ENCODE peak calls at places on chromosome X, in ten cellular contexts. C is NCI-H2107; T is stimulated activated CD8-positive, alpha-beta memory T cell treated with anti-CD3 and anti-CD28 coated beads, Interleukin-15, amount 100 ng/mL, for 4 hours; X is NCI-H510A treated with DMSO at 0.1 percent for 48 hours; L is activated naive CD8-positive, alpha-beta T cell treated with anti-CD3 and anti-CD28 coated beads for 36 hours; Z is osteocyte; D is right atrium auricular region; S is EH; Q is D721Med; U is breast epithelium. A is an unnamed sample.
A peak's percentile ranks its signal among the peaks of the same experiment; 100 is the strongest.

GRCh38 chrX:69173906-69174305 is 8.7 kb upstream of the PJA1 start:
- DNase-seq in L (no peak), T (no peak), Z (peak; percentile 75), C (no peak), S (no peak), X (no peak), Q (no peak), D (no peak), U (no peak), A (no peak)

GRCh38 chrX:41333744-41333993 is 293 bp upstream of the DDX3X start:
- DNase-seq in Q (no peak), L (no peak), Z (no peak), C (peak; percentile 80), U (no peak), X (peak; percentile 86), S (peak; percentile 85), D (no peak), T (no peak), A (no peak)

GRCh38 chrX:67543818-67544217 is at the start of gene AR:
- DNase-seq in L (no peak), Z (peak; percentile 87), C (no peak), Q (no peak), S (peak; percentile 81), U (peak; percentile 80), D (peak; percentile 74), T (no peak), X (no peak), A (no peak)

GRCh38 chrX:96386325-96386724 is 298.3 kb upstream of the DIAPH2 start:
- DNase-seq in Q (no peak), D (no peak), C (no peak), S (no peak), U (no peak), X (no peak), Z (no peak), T (no peak), L (no peak), A (no peak)

GRCh38 chrX:108209006-108209554 is 117.5 kb downstream of the ATG4A start:
- DNase-seq in C (no peak), X (no peak), Z (no peak), T (no peak), S (no peak), D (no peak), Q (no peak), U (no peak), L (no peak), A (no peak)

GRCh38 chrX:72340572-72340971 is 34.9 kb upstream of the CITED1 start:
- DNase-seq in L (no peak), S (no peak), Q (no peak), D (no peak), T (no peak), U (no peak), Z (no peak), C (no peak), X (no peak), A (no peak)

GRCh38 chrX:29090811-29091210 is 503.6 kb downstream of the IL1RAPL1 start:
- DNase-seq in C (no peak), S (peak; percentile 0), L (no peak), U (no peak), Z (no peak), Q (no peak), T (no peak), D (no peak), X (peak; percentile 7), A (no peak)

GRCh38 chrX:104315555-104315954 is 60.8 kb upstream of the ESX1 start:
- DNase-seq in S (peak; percentile 68), Z (no peak), C (no peak), L (no peak), T (no peak), U (no peak), Q (no peak), X (no peak), D (no peak), A (no peak)

GRCh38 chrX:39716401-39716800 is 381.4 kb downstream of the BCOR start:
- DNase-seq in S (no peak), T (no peak), X (no peak), L (no peak), Q (no peak), Z (no peak), D (no peak), U (no peak), C (no peak), A (no peak)

GRCh38 chrX:30489323-30489722 is 88.2 kb downstream of the TASL start:
- DNase-seq in T (no peak), L (no peak), D (no peak), S (peak; percentile 19), Z (no peak), U (no peak), Q (no peak), C (no peak), X (peak; percentile 4), A (no peak)

GRCh38 chrX:53476371-53476770 is 42.2 kb upstream of the HSD17B10 start:
- DNase-seq in S (peak; percentile 32), L (no peak), Z (no peak), T (no peak), C (no peak), D (no peak), U (no peak), X (no peak), Q (no peak), A (no peak)

GRCh38 chrX:40009462-40009851 is 88.3 kb downstream of the BCOR start:
- DNase-seq in D (no peak), S (no peak), C (no peak), Z (no peak), U (no peak), X (no peak), L (peak; percentile 17), Q (no peak), T (no peak), A (no peak)

GRCh38 chrX:21723097-21723496 is 34.8 kb downstream of the SMPX start:
- DNase-seq in X (no peak), S (peak; percentile 57), D (no peak), U (no peak), L (no peak), Q (no peak), T (no peak), C (no peak), Z (no peak), A (no peak)

GRCh38 chrX:137342969-137343368 is 223.0 kb upstream of the ZIC3 start:
- DNase-seq in C (no peak), Q (no peak), T (no peak), S (no peak), L (no peak), D (no peak), Z (no peak), X (no peak), U (no peak), A (no peak)

GRCh38 chrX:19794690-19795089 is 92.7 kb downstream of the SH3KBP1 start:
- DNase-seq in L (no peak), D (no peak), X (no peak), Q (no peak), T (no peak), U (no peak), Z (no peak), C (no peak), S (peak; percentile 21), A (no peak)

GRCh38 chrX:153519569-153520285 is 2.3 kb downstream of the ATP2B3 start:
- DNase-seq in U (no peak), S (peak; percentile 73), Z (no peak), T (no peak), D (no peak), C (no peak), L (no peak), X (no peak), Q (no peak), A (no peak)

GRCh38 chrX:154648931-154649863 is 4.2 kb downstream of the CTAG2 start:
- DNase-seq in T (no peak), S (no peak), D (no peak), Q (no peak), L (no peak), X (no peak), C (no peak), Z (peak; percentile 81), U (no peak), A (peak; percentile 54)

GRCh38 chrX:56600141-56600540 is 36.7 kb downstream of the UBQLN2 start:
- DNase-seq in C (no peak), D (no peak), X (no peak), T (no peak), U (no peak), S (no peak), L (no peak), Q (no peak), Z (no peak), A (no peak)

GRCh38 chrX:65697173-65697572 is 29.7 kb downstream of the MSN start:
- DNase-seq in U (no peak), C (no peak), X (no peak), Z (no peak), T (no peak), Q (no peak), D (no peak), L (no peak), S (peak; percentile 92), A (no peak)

GRCh38 chrX:2478546-2479419 is 22.0 kb downstream of the DHRSX start:
- DNase-seq in U (no peak), D (no peak), S (no peak), L (no peak), C (no peak), T (no peak), Q (no peak), X (no peak), Z (no peak), A (no peak)

GRCh38 chrX:150761176-150761818 is 68.1 kb downstream of the MTMR1 start:
- DNase-seq in U (no peak), L (no peak), C (no peak), D (peak; percentile 54), Q (no peak), X (no peak), S (no peak), Z (peak; percentile 54), T (no peak), A (no peak)

GRCh38 chrX:105837227-105837626 is 14.9 kb downstream of the NRK start:
- DNase-seq in D (peak; percentile 68), Q (no peak), Z (peak; percentile 87), C (no peak), X (no peak), U (peak; percentile 50), T (no peak), S (peak; percentile 19), L (no peak), A (no peak)

GRCh38 chrX:65148232-65148631 is 172.0 kb upstream of the ZC4H2 start:
- DNase-seq in S (no peak), U (no peak), D (no peak), Z (no peak), T (no peak), L (no peak), C (no peak), X (no peak), Q (no peak), A (no peak)

GRCh38 chrX:6053126-6053625 is 175.5 kb downstream of the NLGN4X start:
- DNase-seq in U (no peak), S (no peak), T (no peak), C (no peak), X (peak; percentile 66), Q (no peak), D (no peak), L (no peak), Z (no peak), A (no peak)

GRCh38 chrX:47662144-47662657 is 3.2 kb upstream of the UXT start:
- DNase-seq in T (no peak), L (peak; percentile 39), X (no peak), D (peak; percentile 63), Z (peak; percentile 46), S (peak; percentile 96), U (no peak), C (no peak), Q (no peak), A (peak; percentile 49)

A was measured in vagina.